ENCODE peak calls at places on chromosomes 2 and 18, in six cellular contexts. One of them, this sample, is unnamed.

GRCh38 chr2:128399690-128400291 is 81.1 kb upstream of the HS6ST1 start:
- ATAC-seq in upper lobe of left lung: no peak
- ATAC-seq in GM12878: no peak
- ATAC-seq in HepG2: no peak
- ATAC-seq in HCT116: no peak
- ATAC-seq in K562: no peak
- ATAC-seq in this sample: no peak

GRCh38 chr18:10201655-10202054 is 252.8 kb upstream of the APCDD1 start:
- ATAC-seq in upper lobe of left lung: peak
- ATAC-seq in GM12878: no peak
- ATAC-seq in HepG2: no peak
- ATAC-seq in HCT116: no peak
- ATAC-seq in K562: no peak
- ATAC-seq in this sample: no peak

GRCh38 chr2:232486558-232487384 is 863 bp downstream of the ECEL1 start:
- ATAC-seq in upper lobe of left lung: no peak
- ATAC-seq in GM12878: no peak
- ATAC-seq in HepG2: no peak
- ATAC-seq in HCT116: no peak
- ATAC-seq in K562: no peak
- ATAC-seq in this sample: no peak

GRCh38 chr2:234836251-234836650 is 115.6 kb upstream of the SH3BP4 start:
- ATAC-seq in upper lobe of left lung: no peak
- ATAC-seq in GM12878: no peak
- ATAC-seq in HepG2: peak
- ATAC-seq in HCT116: no peak
- ATAC-seq in K562: no peak
- ATAC-seq in this sample: no peak

GRCh38 chr18:35707674-35708073 is 126.1 kb downstream of the GALNT1 start:
- ATAC-seq in upper lobe of left lung: no peak
- ATAC-seq in GM12878: no peak
- ATAC-seq in HepG2: no peak
- ATAC-seq in HCT116: no peak
- ATAC-seq in K562: no peak
- ATAC-seq in this sample: no peak

GRCh38 chr2:183242937-183243336 is 118.7 kb downstream of the NUP35 start:
- ATAC-seq in upper lobe of left lung: no peak
- ATAC-seq in GM12878: no peak
- ATAC-seq in HepG2: no peak
- ATAC-seq in HCT116: no peak
- ATAC-seq in K562: peak
- ATAC-seq in this sample: no peak

GRCh38 chr2:189232759-189233406 is 53.3 kb upstream of the COL5A2 start:
- ATAC-seq in upper lobe of left lung: no peak
- ATAC-seq in GM12878: peak
- ATAC-seq in HepG2: no peak
- ATAC-seq in HCT116: no peak
- ATAC-seq in K562: no peak
- ATAC-seq in this sample: no peak

GRCh38 chr2:191250400-191250799 is 5.2 kb downstream of the MYO1B start:
- ATAC-seq in upper lobe of left lung: no peak
- ATAC-seq in GM12878: no peak
- ATAC-seq in HepG2: no peak
- ATAC-seq in HCT116: no peak
- ATAC-seq in K562: no peak
- ATAC-seq in this sample: no peak

GRCh38 chr18:59357928-59358327 is 1.1 kb downstream of the LMAN1 start:
- ATAC-seq in upper lobe of left lung: no peak
- ATAC-seq in GM12878: peak
- ATAC-seq in HepG2: no peak
- ATAC-seq in HCT116: no peak
- ATAC-seq in K562: peak
- ATAC-seq in this sample: no peak

GRCh38 chr18:58716046-58716766 is 44.9 kb downstream of the MALT1 start:
- ATAC-seq in upper lobe of left lung: no peak
- ATAC-seq in GM12878: peak
- ATAC-seq in HepG2: no peak
- ATAC-seq in HCT116: no peak
- ATAC-seq in K562: no peak
- ATAC-seq in this sample: no peak

GRCh38 chr2:11242545-11243174 is 87.4 kb downstream of the SLC66A3 start:
- ATAC-seq in upper lobe of left lung: no peak
- ATAC-seq in GM12878: no peak
- ATAC-seq in HepG2: peak
- ATAC-seq in HCT116: no peak
- ATAC-seq in K562: peak
- ATAC-seq in this sample: no peak

GRCh38 chr2:240958366-240959213 is 39.8 kb upstream of the SNED1 start:
- ATAC-seq in upper lobe of left lung: no peak
- ATAC-seq in GM12878: no peak
- ATAC-seq in HepG2: no peak
- ATAC-seq in HCT116: no peak
- ATAC-seq in K562: no peak
- ATAC-seq in this sample: no peak

DNA sequence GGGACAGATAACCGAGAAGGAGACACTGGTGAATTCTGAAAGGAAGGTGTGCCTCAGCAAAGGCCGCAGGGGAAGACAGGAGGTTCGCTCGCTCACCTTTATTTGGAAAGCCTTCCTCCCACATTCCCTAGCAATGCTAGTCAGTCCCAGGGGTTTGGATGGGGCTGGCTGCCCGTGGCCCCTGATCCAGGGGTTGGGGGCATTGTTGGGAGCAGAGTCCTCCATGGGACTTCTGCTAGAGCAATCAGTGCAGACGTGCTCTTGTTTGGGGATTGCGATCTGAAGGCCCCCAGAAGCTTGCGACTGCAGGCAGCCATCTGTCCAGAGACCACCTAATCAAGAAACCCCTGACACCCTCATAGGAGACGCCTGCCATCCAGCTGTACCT is 6.0 kb upstream of the CYP27C1 start:
- ATAC-seq in upper lobe of left lung: no peak
- ATAC-seq in GM12878: no peak
- ATAC-seq in HepG2: peak
- ATAC-seq in HCT116: no peak
- ATAC-seq in K562: no peak
- ATAC-seq in this sample: no peak
- TF ChIP-seq POLR2A in upper lobe of left lung: no peak
- TF ChIP-seq POLR2A in GM12878: no peak
- TF ChIP-seq POLR2A in HepG2: no peak
- TF ChIP-seq POLR2A in HCT116: no peak
- TF ChIP-seq POLR2A in K562: no peak
- TF ChIP-seq POLR2A in this sample: no peak

GRCh38 chr2:149743842-149744468 is 156.4 kb upstream of the MMADHC start:
- ATAC-seq in upper lobe of left lung: no peak
- ATAC-seq in GM12878: no peak
- ATAC-seq in HepG2: no peak
- ATAC-seq in HCT116: no peak
- ATAC-seq in K562: no peak
- ATAC-seq in this sample: no peak

GRCh38 chr2:149740490-149740889 is 152.9 kb upstream of the MMADHC start:
- ATAC-seq in upper lobe of left lung: no peak
- ATAC-seq in GM12878: no peak
- ATAC-seq in HepG2: no peak
- ATAC-seq in HCT116: no peak
- ATAC-seq in K562: no peak
- ATAC-seq in this sample: no peak

GRCh38 chr2:149739880-149740265 is 152.3 kb upstream of the MMADHC start:
- ATAC-seq in upper lobe of left lung: no peak
- ATAC-seq in GM12878: no peak
- ATAC-seq in HepG2: no peak
- ATAC-seq in HCT116: no peak
- ATAC-seq in K562: no peak
- ATAC-seq in this sample: no peak

GRCh38 chr2:149739171-149739879 is 151.8 kb upstream of the MMADHC start:
- ATAC-seq in upper lobe of left lung: no peak
- ATAC-seq in GM12878: no peak
- ATAC-seq in HepG2: no peak
- ATAC-seq in HCT116: no peak
- ATAC-seq in K562: no peak
- ATAC-seq in this sample: no peak

DNA sequence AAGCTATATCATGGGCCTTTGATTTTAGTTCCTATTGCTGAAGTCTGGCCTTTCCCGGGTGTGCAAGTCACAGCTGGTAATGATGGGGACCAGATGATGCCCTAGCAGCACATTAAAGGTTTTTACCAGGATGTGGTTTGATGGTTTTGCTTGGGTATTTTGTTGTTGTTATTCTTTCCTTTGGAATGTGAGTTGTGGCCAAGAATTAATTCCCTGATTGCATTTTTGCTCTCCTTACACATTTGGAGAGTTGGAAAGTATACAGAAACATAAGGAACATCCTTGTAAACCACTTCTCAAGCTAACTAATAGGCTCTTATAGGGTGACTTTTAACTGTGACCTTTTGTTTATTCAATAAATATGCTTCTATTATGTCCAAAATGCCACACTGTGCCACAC is 154.1 kb upstream of the MMADHC start:
- ATAC-seq in upper lobe of left lung: no peak
- ATAC-seq in GM12878: no peak
- ATAC-seq in HepG2: no peak
- ATAC-seq in HCT116: no peak
- ATAC-seq in K562: no peak
- ATAC-seq in this sample: no peak
- H3K27ac ChIP-seq in upper lobe of left lung: no peak
- H3K27ac ChIP-seq in GM12878: no peak
- H3K27ac ChIP-seq in HepG2: no peak
- H3K27ac ChIP-seq in HCT116: no peak
- H3K27ac ChIP-seq in K562: no peak
- H3K27ac ChIP-seq in this sample: no peak

DNA sequence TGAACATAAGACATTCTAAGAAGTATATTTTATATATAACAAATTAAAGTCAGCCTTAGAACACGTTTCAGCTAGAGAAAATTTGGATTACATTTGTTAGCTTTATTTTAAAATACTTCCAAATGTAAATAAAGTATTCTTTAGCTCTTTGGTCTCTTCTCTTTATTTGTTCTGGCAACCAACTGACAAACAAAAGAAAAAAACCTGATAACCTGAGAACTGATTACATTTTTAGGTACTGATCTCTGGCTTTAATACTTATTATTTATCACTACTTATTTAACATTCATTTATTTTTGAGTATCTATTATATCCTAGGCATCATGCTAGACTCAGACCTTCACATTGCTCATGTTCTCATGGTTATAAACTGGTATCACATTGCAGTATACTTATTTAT is 18.5 kb downstream of the CCDC138 start:
- ATAC-seq in upper lobe of left lung: no peak
- ATAC-seq in GM12878: no peak
- ATAC-seq in HepG2: no peak
- ATAC-seq in HCT116: no peak
- ATAC-seq in K562: no peak
- ATAC-seq in this sample: no peak
- TF ChIP-seq POLR2AphosphoS5 in upper lobe of left lung: no peak
- TF ChIP-seq POLR2AphosphoS5 in GM12878: no peak
- TF ChIP-seq POLR2AphosphoS5 in HepG2: no peak
- TF ChIP-seq POLR2AphosphoS5 in HCT116: no peak
- TF ChIP-seq POLR2AphosphoS5 in K562: no peak
- TF ChIP-seq POLR2AphosphoS5 in this sample: no peak

DNA sequence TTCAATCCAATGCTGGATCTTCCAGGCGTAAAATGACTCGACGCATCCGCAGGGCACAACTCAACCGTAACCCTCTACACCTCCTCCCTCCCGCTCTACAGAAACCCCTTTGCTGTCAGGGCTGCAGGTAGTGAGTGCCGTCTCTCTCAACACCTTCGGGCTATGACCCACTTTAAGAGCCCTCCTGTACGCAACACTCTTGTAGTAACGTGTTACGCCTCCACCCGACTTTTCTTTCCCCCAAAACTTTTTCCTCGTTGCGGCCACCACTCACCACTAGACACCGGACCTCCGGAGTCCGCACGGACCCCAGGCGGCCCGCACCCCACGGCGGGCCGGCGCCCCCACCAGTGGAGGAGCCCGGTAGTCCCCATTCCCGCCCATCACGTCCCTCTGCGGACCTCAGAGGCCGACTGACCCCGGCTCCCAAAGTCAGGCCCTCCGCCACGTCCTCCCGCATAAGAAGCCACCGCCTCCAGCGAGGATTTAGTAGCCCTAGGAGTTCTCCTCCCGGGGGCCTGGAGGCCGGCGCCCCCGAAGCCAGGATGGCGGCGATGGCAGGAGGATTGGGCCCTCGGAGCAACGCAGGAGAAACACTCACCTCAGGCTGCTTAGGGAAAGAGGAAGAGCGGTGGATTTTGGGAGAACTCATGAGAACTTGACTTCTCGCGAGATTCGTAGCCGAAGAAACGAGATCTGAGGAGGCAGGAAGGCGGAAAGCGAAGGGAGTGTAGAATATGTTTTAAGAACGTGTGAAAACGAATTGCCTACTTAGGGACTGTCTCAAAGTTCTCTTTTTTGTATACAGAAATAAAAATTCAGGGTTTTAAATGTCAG is 5.0 kb upstream of the C18orf32 start:
- ATAC-seq in upper lobe of left lung: peak
- ATAC-seq in GM12878: peak
- ATAC-seq in HepG2: peak
- ATAC-seq in HCT116: peak
- ATAC-seq in K562: peak
- ATAC-seq in this sample: peak
- TF ChIP-seq POLR2A in upper lobe of left lung: peak
- TF ChIP-seq POLR2A in GM12878: peak
- TF ChIP-seq POLR2A in HepG2: peak
- TF ChIP-seq POLR2A in HCT116: peak
- TF ChIP-seq POLR2A in K562: peak
- TF ChIP-seq POLR2A in this sample: peak

GRCh38 chr2:42118759-42119569 is 50.2 kb upstream of the EML4 start:
- ATAC-seq in upper lobe of left lung: no peak
- ATAC-seq in GM12878: peak
- ATAC-seq in HepG2: no peak
- ATAC-seq in HCT116: no peak
- ATAC-seq in K562: no peak
- ATAC-seq in this sample: no peak
- H3K27ac ChIP-seq in upper lobe of left lung: peak
- H3K27ac ChIP-seq in GM12878: peak
- H3K27ac ChIP-seq in HepG2: peak
- H3K27ac ChIP-seq in HCT116: peak
- H3K27ac ChIP-seq in K562: no peak
- H3K27ac ChIP-seq in this sample: peak

This sample was measured in gastroesophageal sphincter.